ENCODE peak calls at places on chromosomes 12 and 14, in five cellular contexts. T is HCT116, P is PC-3, R is mesendoderm, Q is K562. V is an unnamed sample.
A peak's percentile ranks its signal among the peaks of the same experiment; 100 is the strongest.

GRCh38 chr12:104605685-104606084 is 148.9 kb downstream of the CHST11 start:
- DNase-seq in P (no peak), R (peak; percentile 57), T (no peak), Q (no peak), V (no peak)

GRCh38 chr12:93884794-93885460 is 207.8 kb downstream of the CRADD start:
- DNase-seq in T (no peak), R (peak; percentile 73), P (no peak), Q (no peak), V (no peak)

GRCh38 chr12:38601970-38602369 is 285.4 kb downstream of the ALG10B start:
- DNase-seq in P (peak; percentile 82), R (no peak), T (no peak), Q (no peak), V (no peak)

GRCh38 chr12:104360157-104360556 is 56.6 kb downstream of the EID3 start:
- DNase-seq in R (no peak), T (no peak), P (no peak), Q (no peak), V (no peak)

GRCh38 chr14:76603713-76604112 is 157.6 kb upstream of the VASH1 start:
- DNase-seq in R (no peak), P (no peak), T (no peak), Q (no peak), V (no peak)

GRCh38 chr12:125470838-125471775 is 405.9 kb downstream of the AACS start:
- DNase-seq in T (no peak), R (no peak), Q (no peak), P (no peak), V (peak; percentile 17)

GRCh38 chr12:107515446-107515958 is 170.1 kb upstream of the PWP1 start:
- DNase-seq in T (peak; percentile 51), P (peak; percentile 98), R (peak; percentile 94), Q (no peak), V (peak; percentile 50)

GRCh38 chr12:124916370-124917134 is 2.1 kb upstream of the UBC start:
- DNase-seq in R (peak; percentile 89), P (peak; percentile 99), Q (no peak), T (peak; percentile 90), V (peak; percentile 88)

GRCh38 chr14:74563233-74563585 is 48.8 kb downstream of the LTBP2 start:
- DNase-seq in Q (no peak), T (no peak), R (no peak), P (peak; percentile 60), V (no peak)

DNA sequence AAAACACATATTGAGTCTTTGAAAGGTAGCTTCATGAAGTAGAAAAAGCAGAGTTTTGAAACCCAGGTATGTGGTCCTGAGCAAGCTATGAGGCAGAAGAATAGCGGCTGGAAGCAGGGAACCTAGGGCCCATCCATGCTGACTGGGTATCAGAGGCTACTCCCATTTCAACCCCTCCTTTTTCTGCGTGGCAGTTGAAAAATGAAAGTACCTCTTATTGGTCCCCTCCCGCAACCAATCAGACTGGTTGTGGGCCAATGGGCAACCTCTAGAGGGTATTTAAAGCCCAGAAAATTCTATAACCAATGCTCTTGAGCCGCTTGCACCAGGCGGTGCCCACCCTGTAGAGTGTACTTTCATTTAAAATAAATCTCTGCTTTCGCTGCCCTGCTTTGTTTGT is 1.6 kb upstream of the SNRPF start:
- DNase-seq in Q (no peak), T (no peak), P (no peak), R (peak; percentile 40), V (no peak)
- H3K4me2 ChIP-seq in Q (no peak overlapping the region), T (peak overlapping the region; percentile 20), P (no peak overlapping the region), R (no peak overlapping the region), V (no peak overlapping the region)

DNA sequence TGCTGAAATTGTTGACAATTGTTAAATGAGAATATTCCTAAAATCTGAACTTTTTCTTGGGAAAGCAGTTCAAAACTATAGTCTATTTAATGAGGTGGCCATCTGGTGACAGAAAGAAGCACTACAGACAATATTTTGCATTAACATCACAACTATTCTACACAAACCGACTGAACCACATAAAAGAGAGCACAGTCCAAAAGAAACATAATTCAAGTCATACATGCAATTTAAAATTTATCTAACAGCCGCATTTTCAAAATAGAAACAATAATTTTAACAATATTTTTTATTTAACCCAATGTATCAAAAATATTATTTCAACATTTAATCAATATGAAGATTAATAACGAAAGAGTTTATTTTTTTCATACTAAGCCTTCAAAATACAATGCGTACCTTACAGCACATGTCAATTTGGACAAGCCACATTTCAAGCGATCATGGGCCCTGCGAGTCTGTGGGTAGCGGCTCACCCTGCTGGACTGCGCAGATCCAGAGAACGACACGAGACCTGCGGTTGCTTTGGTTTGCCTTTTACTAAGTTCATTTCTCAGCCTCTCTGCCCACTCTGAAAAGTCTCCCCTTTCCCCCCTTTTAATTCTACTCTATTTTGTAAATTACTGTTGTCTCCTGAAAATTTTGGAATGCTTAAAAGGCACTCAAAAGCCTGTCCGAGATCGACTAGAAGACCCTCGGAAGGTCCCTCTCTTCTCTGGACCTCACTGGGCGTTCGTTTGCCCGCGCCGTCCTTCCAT is 941 bp upstream of the LRRC9 start:
- DNase-seq in Q (peak; percentile 20), P (peak; percentile 71), T (peak; percentile 16), R (peak; percentile 48), V (peak; percentile 53)
- H3K4me3 ChIP-seq in Q (peak overlapping the region; percentile 18), P (peak overlapping the region; percentile 20), T (no peak overlapping the region), R (peak overlapping the region; percentile 66), V (peak overlapping the region; percentile 80)

DNA sequence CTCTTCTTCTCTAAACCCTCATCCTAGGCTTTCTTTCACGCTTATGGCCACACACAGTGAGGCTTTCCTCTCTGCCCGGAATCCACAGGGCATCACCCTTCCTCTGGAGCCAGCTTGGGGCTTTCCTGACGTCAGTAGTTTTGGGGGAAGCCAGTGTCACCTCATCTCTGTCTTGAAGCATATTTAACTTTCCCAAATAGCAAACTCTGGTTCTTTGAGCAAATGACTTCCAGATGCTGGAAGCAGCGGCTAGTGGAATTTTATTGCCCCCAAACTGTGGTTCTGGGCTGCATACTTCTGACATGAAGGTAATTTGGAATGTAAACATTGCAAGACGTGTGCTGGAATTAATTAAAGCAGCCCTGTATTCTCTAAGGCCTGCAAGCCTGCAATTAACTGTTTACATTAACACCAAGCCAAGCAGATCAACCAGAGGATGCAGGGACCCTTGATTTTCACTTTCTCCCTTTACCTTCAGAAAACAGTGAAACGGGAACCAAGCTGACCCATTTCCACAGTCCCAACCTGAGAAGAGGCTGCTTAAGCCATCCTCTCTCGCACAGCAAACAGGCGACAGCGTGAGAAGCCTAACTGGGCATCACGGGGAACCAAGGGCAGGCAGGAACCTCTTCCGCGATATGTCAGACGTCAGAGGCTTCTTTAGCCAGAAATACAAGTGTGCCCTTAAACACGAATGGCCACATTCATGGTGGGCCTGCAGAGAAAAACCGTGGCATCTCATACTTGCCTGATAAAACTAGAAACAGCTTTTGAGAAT is 258.4 kb downstream of the CACNA1C start:
- DNase-seq in R (no peak), Q (no peak), T (no peak), P (no peak), V (no peak)
- H3K27ac ChIP-seq in R (no peak overlapping the region), Q (no peak overlapping the region), T (no peak overlapping the region), P (no peak overlapping the region), V (peak overlapping the region; percentile 78)

DNA sequence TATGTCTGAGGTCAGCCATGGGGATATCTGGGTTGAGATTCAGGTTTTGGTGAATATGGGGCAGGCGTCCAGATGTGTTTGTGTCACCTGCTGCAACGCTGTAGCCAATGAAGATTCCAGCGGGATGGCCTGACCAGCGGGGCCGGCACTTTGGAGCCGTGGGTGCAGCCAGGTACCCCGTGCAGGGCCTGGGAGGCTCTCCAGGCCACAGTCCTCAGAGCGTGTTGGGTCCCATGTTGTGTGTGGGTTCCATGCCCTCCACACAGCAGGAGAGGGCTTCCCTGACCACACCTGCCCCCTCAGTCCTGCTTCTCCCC is 2.8 kb upstream of the TEX22 start:
- DNase-seq in T (no peak), Q (no peak), R (no peak), P (no peak), V (no peak)
- H3K4me2 ChIP-seq in T (no peak overlapping the region), Q (no peak overlapping the region), R (no peak overlapping the region), P (no peak overlapping the region), V (no peak overlapping the region)

DNA sequence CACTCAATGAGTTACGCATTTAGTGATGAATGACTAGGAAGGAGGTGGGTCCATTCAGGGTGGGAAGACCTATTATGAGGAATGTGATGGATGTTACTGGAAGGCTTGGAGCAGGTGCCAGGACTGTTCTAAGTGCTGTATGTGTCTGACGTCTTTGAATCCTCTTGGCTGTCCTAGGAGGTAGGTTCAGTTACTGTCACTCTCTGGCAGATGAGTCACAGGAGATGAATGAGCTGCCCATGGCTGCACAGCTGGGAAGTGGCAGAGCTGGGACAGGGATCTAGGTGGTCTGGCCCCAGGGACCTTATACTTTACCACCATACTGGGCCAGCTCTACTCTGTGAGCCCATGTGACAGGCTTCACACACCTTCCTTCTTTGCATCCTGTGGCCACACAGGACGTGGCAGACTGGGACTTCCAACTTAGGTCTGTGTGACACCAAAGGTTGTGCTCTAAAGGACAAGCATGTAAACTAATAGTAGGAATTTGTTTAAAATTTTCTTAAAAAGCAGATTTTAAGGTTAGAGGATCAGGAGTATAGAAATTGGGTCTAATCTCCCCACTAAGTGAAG is 24.0 kb downstream of the TCTN1 start:
- DNase-seq in P (no peak), T (no peak), Q (no peak), R (no peak), V (no peak)
- H3K4me3 ChIP-seq in P (no peak overlapping the region), T (no peak overlapping the region), Q (no peak overlapping the region), R (no peak overlapping the region), V (no peak overlapping the region)

DNA sequence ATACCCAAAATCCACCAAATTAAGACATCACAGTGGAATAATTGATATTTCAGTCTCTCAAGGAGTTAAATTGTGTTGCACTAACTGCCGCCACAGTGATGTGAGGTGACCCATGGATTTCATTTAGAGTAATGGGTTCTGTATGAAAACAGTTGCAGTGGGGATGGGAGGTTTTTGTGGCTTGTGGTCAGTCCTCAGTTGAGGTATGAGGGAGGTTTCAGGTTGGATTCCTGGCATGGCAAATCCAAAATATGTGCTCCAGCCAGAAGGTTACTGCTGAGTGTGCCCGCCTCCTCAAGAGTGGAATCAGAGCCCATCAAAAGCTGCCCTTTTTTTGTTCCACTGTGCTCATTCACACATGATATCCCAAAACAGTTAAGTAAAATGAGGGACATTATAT is 487.1 kb downstream of the EGLN3 start:
- DNase-seq in Q (no peak), T (no peak), P (no peak), R (no peak), V (no peak)
- H3K27ac ChIP-seq in Q (no peak overlapping the region), T (no peak overlapping the region), P (no peak overlapping the region), R (no peak overlapping the region), V (no peak overlapping the region)

DNA sequence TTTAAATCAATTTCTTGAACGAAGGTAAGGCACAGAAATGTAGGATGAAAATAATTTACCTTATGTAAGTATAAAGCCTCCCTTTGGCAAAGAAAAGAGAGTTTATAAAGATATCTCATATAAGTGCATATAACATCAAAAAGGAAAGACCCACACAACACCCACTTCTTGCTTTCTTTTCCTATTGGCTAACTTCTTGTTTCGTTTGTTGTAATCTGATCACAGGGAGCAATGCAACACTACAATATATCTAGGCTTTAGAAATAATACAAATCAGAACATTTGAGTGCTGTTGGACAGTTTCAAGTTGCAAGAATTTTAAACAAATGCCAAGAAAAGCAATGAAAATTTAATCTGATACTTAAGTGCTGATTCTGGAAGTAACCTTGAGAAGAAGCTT is 1.3 kb downstream of the FGD6 start:
- DNase-seq in R (no peak), T (no peak), Q (no peak), P (peak; percentile 65), V (no peak)
- H3K4me2 ChIP-seq in R (no peak overlapping the region), T (peak overlapping the region; percentile 83), Q (peak overlapping the region; percentile 93), P (peak overlapping the region; percentile 93), V (peak overlapping the region; percentile 77)